ENCODE peak calls at places on chromosomes 2 and 18, in eight cellular contexts. H, N, J, Z, V, L, U and D are unnamed samples.

GRCh38 chr2:20186078-20186854 is 38.7 kb downstream of the SDC1 start:
- ATAC-seq in V (peak; percentile 60), J (no peak), L (peak; percentile 91), Z (no peak), U (no peak), N (peak; percentile 58), H (peak; percentile 73), D (peak; percentile 3)

GRCh38 chr2:157292853-157293252 is 32.8 kb downstream of the ERMN start:
- ATAC-seq in H (no peak), Z (no peak), L (peak; percentile 57), V (no peak), J (no peak), U (no peak), N (no peak), D (no peak)

GRCh38 chr18:48023334-48024008 is 93.0 kb upstream of the SMAD2 start:
- ATAC-seq in H (peak; percentile 57), J (no peak), L (peak; percentile 69), U (no peak), N (no peak), V (peak; percentile 11), Z (peak; percentile 18), D (no peak)

GRCh38 chr2:201964631-201965206 is 68.9 kb upstream of the FZD7 start:
- ATAC-seq in L (no peak), N (no peak), V (no peak), U (peak; percentile 90), J (no peak), H (peak; percentile 38), Z (peak; percentile 11), D (no peak)

GRCh38 chr2:235302263-235302662 is 191.6 kb upstream of the AGAP1 start:
- ATAC-seq in V (no peak), Z (no peak), J (no peak), N (no peak), U (no peak), H (no peak), L (no peak), D (no peak)

GRCh38 chr2:71894266-71894665 is 253.4 kb downstream of the CYP26B1 start:
- ATAC-seq in V (no peak), H (no peak), L (no peak), J (no peak), U (no peak), N (no peak), Z (no peak), D (no peak)

GRCh38 chr2:29015701-29016470 is 34.8 kb downstream of the TOGARAM2 start:
- ATAC-seq in J (no peak), U (no peak), N (no peak), L (no peak), V (no peak), H (no peak), Z (peak; percentile 66), D (no peak)

GRCh38 chr2:120802161-120802560 is 66.5 kb downstream of the GLI2 start:
- ATAC-seq in L (no peak), Z (no peak), V (no peak), J (no peak), N (no peak), H (peak; percentile 67), U (no peak), D (no peak)

GRCh38 chr2:37389984-37390765 is 45.7 kb downstream of the QPCT start:
- ATAC-seq in U (peak; percentile 93), N (peak; percentile 61), V (peak; percentile 71), Z (peak; percentile 67), H (peak; percentile 85), J (peak; percentile 92), L (peak; percentile 48), D (peak; percentile 98)

GRCh38 chr2:175293195-175293594 is 111.7 kb upstream of the ATP5MC3 start:
- ATAC-seq in H (no peak), V (no peak), Z (no peak), L (no peak), N (no peak), J (no peak), U (no peak), D (no peak)

GRCh38 chr2:178804791-178805190 is 2.4 kb downstream of the TTN start:
- ATAC-seq in Z (no peak), V (peak; percentile 45), J (peak; percentile 21), U (no peak), H (no peak), L (no peak), N (no peak), D (no peak)

GRCh38 chr2:227411320-227411989 is 23.7 kb upstream of the SCYGR1 start:
- ATAC-seq in N (no peak), H (no peak), Z (no peak), L (no peak), U (peak; percentile 48), J (peak; percentile 79), V (no peak), D (peak; percentile 90)

GRCh38 chr2:767440-767839 is 90.2 kb upstream of the TMEM18 start:
- ATAC-seq in N (no peak), V (no peak), U (no peak), H (no peak), J (no peak), Z (no peak), L (no peak), D (no peak)

GRCh38 chr18:48852292-48852691 is 98.5 kb downstream of the SMAD7 start:
- ATAC-seq in L (no peak), J (no peak), N (no peak), Z (no peak), V (no peak), H (no peak), U (no peak), D (no peak)

GRCh38 chr2:86453838-86454237 is 12.7 kb downstream of the KDM3A start:
- ATAC-seq in V (no peak), L (peak; percentile 87), J (no peak), Z (peak; percentile 83), H (peak; percentile 95), N (no peak), U (no peak), D (no peak)

GRCh38 chr2:84048964-84049363 is 410.1 kb downstream of the SUCLG1 start:
- ATAC-seq in J (no peak), V (no peak), U (no peak), Z (no peak), N (no peak), L (no peak), H (no peak), D (no peak)

GRCh38 chr2:112482309-112483046 is 522 bp downstream of the TTL start:
- ATAC-seq in U (no peak), J (peak; percentile 7), N (no peak), Z (peak; percentile 12), H (peak; percentile 20), L (peak; percentile 9), V (peak; percentile 3), D (peak; percentile 29)

GRCh38 chr2:152445791-152446201 is 110.8 kb downstream of the FMNL2 start:
- ATAC-seq in L (no peak), Z (peak; percentile 71), J (no peak), V (no peak), U (no peak), H (peak; percentile 76), N (peak; percentile 18), D (peak; percentile 49)

GRCh38 chr2:211665299-211665698 is 873.3 kb downstream of the ERBB4 start:
- ATAC-seq in U (no peak), L (no peak), V (no peak), H (no peak), N (no peak), J (no peak), Z (no peak), D (no peak)

GRCh38 chr2:871926-872680 is 78.5 kb upstream of the SNTG2 start:
- ATAC-seq in H (no peak), J (no peak), V (no peak), L (no peak), N (peak; percentile 18), U (no peak), Z (peak; percentile 15), D (no peak)

GRCh38 chr2:207561386-207562080 is 31.8 kb downstream of the CREB1 start:
- ATAC-seq in H (no peak), J (no peak), L (no peak), V (no peak), N (no peak), U (no peak), Z (no peak), D (no peak)

GRCh38 chr2:112047537-112048235 is 7.4 kb upstream of the TMEM87B start:
- ATAC-seq in L (no peak), J (no peak), H (peak; percentile 72), U (no peak), V (peak; percentile 92), Z (peak; percentile 87), N (peak; percentile 86), D (no peak)

GRCh38 chr18:46190667-46191066 is 86.5 kb downstream of the HAUS1 start:
- ATAC-seq in N (no peak), Z (no peak), J (no peak), L (no peak), V (no peak), U (no peak), H (no peak), D (no peak)

GRCh38 chr18:8946046-8946838 is 156.3 kb upstream of the NDUFV2 start:
- ATAC-seq in N (no peak), H (no peak), J (no peak), Z (no peak), U (no peak), V (no peak), L (no peak), D (no peak)

GRCh38 chr2:70830333-70830732 is 5.3 kb downstream of the CD207 start:
- ATAC-seq in Z (no peak), L (no peak), V (no peak), J (no peak), N (no peak), U (no peak), H (no peak), D (no peak)

GRCh38 chr18:48184118-48184517 is 225.1 kb downstream of the ZBTB7C start:
- ATAC-seq in N (no peak), U (no peak), V (no peak), L (no peak), H (peak; percentile 57), Z (no peak), J (no peak), D (no peak)

GRCh38 chr2:48221846-48222516 is 308.0 kb upstream of the STON1 start:
- ATAC-seq in H (no peak), L (no peak), N (no peak), U (no peak), J (no peak), Z (no peak), V (no peak), D (no peak)

GRCh38 chr2:143937563-143938346 is 582.2 kb downstream of the ZEB2 start:
- ATAC-seq in V (no peak), U (no peak), H (no peak), N (peak; percentile 7), L (no peak), Z (peak; percentile 21), J (peak; percentile 20), D (peak; percentile 53)

GRCh38 chr2:210917465-210917864 is 361.1 kb downstream of the CPS1 start:
- ATAC-seq in H (no peak), L (no peak), N (no peak), U (no peak), J (no peak), V (no peak), Z (no peak), D (no peak)

GRCh38 chr18:48814490-48815181 is 136.1 kb downstream of the SMAD7 start:
- ATAC-seq in J (no peak), H (no peak), V (no peak), L (no peak), U (peak; percentile 39), N (peak; percentile 20), Z (no peak), D (no peak)

GRCh38 chr2:71503827-71504226 is 50.5 kb downstream of the DYSF start:
- ATAC-seq in V (peak; percentile 42), N (peak; percentile 51), J (no peak), Z (peak; percentile 74), H (no peak), L (peak; percentile 62), U (no peak), D (no peak)

GRCh38 chr2:3703236-3703682 is at the start of gene DCDC2C:
- ATAC-seq in L (no peak), J (no peak), V (peak; percentile 49), N (peak; percentile 29), U (no peak), H (no peak), Z (peak; percentile 22), D (peak; percentile 51)

GRCh38 chr18:75121266-75121665 is 87.7 kb downstream of the PTGR3 start:
- ATAC-seq in J (no peak), U (no peak), N (no peak), L (no peak), Z (no peak), V (no peak), H (no peak), D (no peak)

GRCh38 chr2:1033058-1033457 is 82.4 kb downstream of the SNTG2 start:
- ATAC-seq in U (no peak), Z (no peak), H (no peak), N (no peak), L (no peak), J (no peak), V (no peak), D (no peak)